ENCODE peak calls at places on chromosome 21, in nine cellular contexts. H is fibroblast of lung; K is body of pancreas; Y is PC-3; D is CD8-positive, alpha-beta T cell; R is ovary; N is H9; U is left lung; S is mammary epithelial cell. T is an unnamed sample.

GRCh38 chr21:46096997-46097825 is 701 bp upstream of the COL6A2 start:
- DNase-seq in H (no peak), K (peak; percentile 3), Y (no peak), D (peak; percentile 10), R (peak; percentile 69), N (peak; percentile 44), U (peak; percentile 71), S (no peak), T (no peak)

GRCh38 chr21:43318841-43319781 is 107.8 kb downstream of the SIK1 start:
- DNase-seq in H (peak; percentile 53), K (no peak), Y (peak; percentile 62), D (no peak), R (no peak), N (no peak), U (peak; percentile 52), S (peak; percentile 80), T (no peak)

GRCh38 chr21:43731891-43732711 is 13.2 kb downstream of the PDXK start:
- DNase-seq in H (peak; percentile 77), K (no peak), Y (no peak), D (no peak), R (no peak), N (no peak), U (no peak), S (no peak), T (no peak)

GRCh38 chr21:26884436-26884835 is 39.2 kb upstream of the ADAMTS1 start:
- DNase-seq in H (no peak), K (no peak), Y (no peak), D (no peak), R (no peak), N (no peak), U (no peak), S (no peak), T (no peak)

GRCh38 chr21:45281411-45282282 is 6.0 kb downstream of the POFUT2 start:
- DNase-seq in H (no peak), K (no peak), Y (no peak), D (no peak), R (peak; percentile 34), N (peak; percentile 23), U (no peak), S (no peak), T (no peak)

GRCh38 chr21:46610018-46610701 is 5.3 kb upstream of the S100B start:
- DNase-seq in H (no peak), K (no peak), Y (no peak), D (no peak), R (no peak), N (no peak), U (no peak), S (no peak), T (no peak)

GRCh38 chr21:44533121-44533890 is 6.7 kb downstream of the KRTAP10-1 start:
- DNase-seq in H (no peak), K (no peak), Y (no peak), D (no peak), R (peak; percentile 19), N (no peak), U (peak; percentile 74), S (no peak), T (no peak)

GRCh38 chr21:44939532-44940115 is at the start of gene SLX9:
- DNase-seq in H (peak; percentile 74), K (peak; percentile 82), Y (peak; percentile 90), D (peak; percentile 78), R (peak; percentile 86), N (peak; percentile 78), U (peak; percentile 93), S (peak; percentile 81), T (no peak)

GRCh38 chr21:43825936-43826622 is 36.7 kb downstream of the RRP1 start:
- DNase-seq in H (peak; percentile 7), K (no peak), Y (peak; percentile 43), D (no peak), R (no peak), N (peak; percentile 68), U (peak; percentile 68), S (no peak), T (no peak)

GRCh38 chr21:34558166-34558565 is 46.2 kb upstream of the KCNE1 start:
- DNase-seq in H (no peak), K (no peak), Y (no peak), D (no peak), R (no peak), N (no peak), U (no peak), S (peak; percentile 88), T (peak; percentile 76)

DNA sequence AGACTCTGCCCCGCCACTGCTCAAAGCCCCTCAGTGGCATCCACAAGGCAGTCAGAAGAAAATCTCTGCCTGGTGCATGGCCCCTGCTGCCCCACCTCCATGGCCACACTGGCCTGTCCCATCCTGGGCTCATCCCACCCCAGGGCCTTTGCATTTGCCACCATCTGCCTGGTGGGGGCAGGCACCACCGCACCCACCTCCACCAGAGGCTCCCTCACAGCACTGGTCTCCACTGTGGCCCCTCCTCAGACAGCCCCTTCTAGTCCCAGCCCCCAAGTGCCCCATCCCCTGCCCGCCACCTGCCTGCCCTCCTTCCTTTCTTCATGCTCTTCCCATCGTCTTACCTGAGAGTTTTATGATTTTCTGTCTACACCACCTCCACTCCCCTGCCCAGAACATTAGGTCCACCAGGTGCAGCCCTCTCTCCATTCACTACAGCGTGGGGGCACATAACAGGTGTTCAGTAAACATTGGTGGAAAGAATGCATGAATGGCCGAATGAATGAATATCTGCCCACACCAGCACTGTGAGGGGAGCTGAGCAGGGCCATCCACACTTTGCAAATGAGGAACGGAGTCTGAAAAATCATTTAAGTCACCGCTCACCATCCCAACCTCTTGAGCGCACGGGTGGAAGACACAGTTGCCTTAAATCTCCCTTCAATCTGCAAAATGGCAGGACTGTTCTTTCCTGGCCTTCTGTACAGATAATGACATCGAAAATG is 2.1 kb downstream of the PRDM15 start:
- DNase-seq in H (no peak), K (no peak), Y (no peak), D (no peak), R (no peak), N (no peak), U (no peak), S (no peak), T (no peak)
- H3K4me1 ChIP-seq in H (no peaks in the 10 kb centered on the region), K (peaks cover 17% of the 10 kb centered on the region), Y (peaks cover 20% of the 10 kb centered on the region), D (peaks cover 14% of the 10 kb centered on the region), R (peaks cover 7% of the 10 kb centered on the region), N (no peaks in the 10 kb centered on the region), U (peaks cover 11% of the 10 kb centered on the region), S (peaks cover 12% of the 10 kb centered on the region), T (no peaks in the 10 kb centered on the region)

GRCh38 chr21:16945580-16945979 is 567.3 kb upstream of the CXADR start:
- DNase-seq in H (no peak), K (peak; percentile 7), Y (no peak), D (no peak), R (no peak), N (no peak), U (no peak), S (no peak), T (no peak)
- TF ChIP-seq CTCF in H (no peak), K (no peak), Y (no peak), D (no peak), R (no peak), N (no peak), U (no peak), S (no peak), T (no peak)

GRCh38 chr21:39073717-39074116 is 109.5 kb downstream of the PSMG1 start:
- DNase-seq in H (no peak), K (no peak), Y (no peak), D (no peak), R (no peak), N (no peak), U (no peak), S (no peak), T (no peak)
- H3K4me1 ChIP-seq in H (no peaks in the 10 kb centered on the region), K (no peaks in the 10 kb centered on the region), Y (no peaks in the 10 kb centered on the region), D (no peaks in the 10 kb centered on the region), R (peaks cover 4% of the 10 kb centered on the region), N (no peaks in the 10 kb centered on the region), U (peaks cover 14% of the 10 kb centered on the region), S (no peaks in the 10 kb centered on the region), T (no peaks in the 10 kb centered on the region)

GRCh38 chr21:25427828-25428227 is 179.5 kb downstream of the MRPL39 start:
- DNase-seq in H (no peak), K (no peak), Y (no peak), D (no peak), R (no peak), N (no peak), U (no peak), S (no peak), T (no peak)
- TF ChIP-seq CTCF in H (no peak), K (no peak), Y (no peak), D (no peak), R (no peak), N (no peak), U (no peak), S (no peak), T (no peak)

DNA sequence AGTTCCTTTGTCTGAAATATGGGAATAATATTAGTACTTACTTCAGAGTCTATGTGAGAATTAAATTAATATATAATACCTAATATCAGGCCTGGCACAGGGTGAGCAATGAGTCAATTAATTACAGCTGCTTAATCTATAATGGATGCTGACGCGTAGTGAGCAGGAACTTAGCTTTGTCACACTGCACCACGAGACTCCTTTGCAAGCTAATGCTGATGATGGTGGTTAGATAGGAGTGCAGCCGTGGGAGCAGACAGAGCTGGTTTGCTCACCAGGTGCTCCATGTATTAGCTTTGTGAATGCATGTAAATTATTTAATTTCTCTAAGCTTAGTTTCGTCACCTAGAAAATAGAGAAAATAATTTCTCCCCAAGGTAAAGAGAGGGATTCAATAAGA is 35.1 kb downstream of the KCNJ15 start:
- DNase-seq in H (peak; percentile 60), K (no peak), Y (no peak), D (no peak), R (no peak), N (no peak), U (no peak), S (no peak), T (no peak)
- H3K4me1 ChIP-seq in H (peaks cover 23% of the 10 kb centered on the region), K (peaks cover 16% of the 10 kb centered on the region), Y (peaks cover 34% of the 10 kb centered on the region), D (peaks cover 7% of the 10 kb centered on the region), R (no peaks in the 10 kb centered on the region), N (no peaks in the 10 kb centered on the region), U (peaks cover 95% of the 10 kb centered on the region), S (peaks cover 48% of the 10 kb centered on the region), T (peaks cover 51% of the 10 kb centered on the region)

DNA sequence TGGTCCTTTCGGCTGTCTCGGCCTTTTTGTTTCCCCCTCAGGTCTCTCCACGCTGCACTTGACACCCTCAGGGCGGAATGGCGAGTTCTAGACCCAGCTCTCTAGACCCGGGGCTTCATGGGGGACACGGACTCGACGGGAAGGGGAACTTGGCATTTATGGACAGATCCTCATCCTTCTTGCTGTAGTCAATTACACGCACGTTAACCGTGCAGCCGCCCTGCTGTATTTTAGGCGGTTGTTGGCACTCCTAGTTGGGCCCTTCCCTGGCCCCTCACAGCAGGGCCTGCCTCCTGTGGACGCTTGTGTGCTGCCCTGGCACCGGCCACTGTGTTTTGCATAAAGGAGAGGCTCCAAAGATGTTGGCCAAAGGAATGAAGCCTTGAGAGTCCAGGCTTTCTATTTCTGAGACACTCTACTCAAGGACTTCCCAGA is 558 bp upstream of the BTG3 start:
- DNase-seq in H (peak; percentile 21), K (peak; percentile 48), Y (no peak), D (no peak), R (peak; percentile 71), N (no peak), U (peak; percentile 85), S (no peak), T (no peak)
- TF ChIP-seq CTCF in H (no peak), K (no peak), Y (no peak), D (no peak), R (no peak), N (no peak), U (no peak), S (no peak), T (no peak)

GRCh38 chr21:17753736-17754135 is 65.4 kb downstream of the C21orf91 start:
- DNase-seq in H (no peak), K (no peak), Y (no peak), D (no peak), R (no peak), N (no peak), U (no peak), S (no peak), T (no peak)
- H3K4me1 ChIP-seq in H (no peaks in the 10 kb centered on the region), K (no peaks in the 10 kb centered on the region), Y (peaks cover 3% of the 10 kb centered on the region), D (no peaks in the 10 kb centered on the region), R (no peaks in the 10 kb centered on the region), N (no peaks in the 10 kb centered on the region), U (peaks cover 5% of the 10 kb centered on the region), S (no peaks in the 10 kb centered on the region), T (no peaks in the 10 kb centered on the region)

T was measured in foreskin keratinocyte.